ENCODE peak calls at places on chromosome 3, in four cellular contexts. C, V, E and N are unnamed samples.

GRCh38 chr3:107956991-107957467 is 133.8 kb downstream of the CD47 start:
- DNase-seq in C (no peak), V (peak), E (no peak), N (peak)

GRCh38 chr3:122858373-122858772 is 63.5 kb downstream of the SLC49A4 start:
- DNase-seq in C (peak), V (peak), E (peak), N (peak)

GRCh38 chr3:82044918-82045715 is 283.7 kb upstream of the GBE1 start:
- DNase-seq in C (no peak), V (no peak), E (no peak), N (no peak)

GRCh38 chr3:127853681-127854080 is 31.4 kb upstream of the MGLL start:
- DNase-seq in C (no peak), V (no peak), E (no peak), N (no peak)

GRCh38 chr3:171933441-171933840 is 90.3 kb downstream of the TMEM212 start:
- DNase-seq in C (no peak), V (no peak), E (no peak), N (no peak)

GRCh38 chr3:107797586-107797985 is 274.8 kb downstream of the BBX start:
- DNase-seq in C (no peak), V (peak), E (no peak), N (no peak)

GRCh38 chr3:196140224-196140623 is 58.3 kb upstream of the TFRC start:
- DNase-seq in C (no peak), V (no peak), E (no peak), N (no peak)

GRCh38 chr3:29156071-29156715 is 124.7 kb upstream of the RBMS3 start:
- DNase-seq in C (no peak), V (no peak), E (no peak), N (no peak)

GRCh38 chr3:42229942-42230688 is 35.9 kb downstream of the CCK start:
- DNase-seq in C (peak), V (peak), E (peak), N (peak)

DNA sequence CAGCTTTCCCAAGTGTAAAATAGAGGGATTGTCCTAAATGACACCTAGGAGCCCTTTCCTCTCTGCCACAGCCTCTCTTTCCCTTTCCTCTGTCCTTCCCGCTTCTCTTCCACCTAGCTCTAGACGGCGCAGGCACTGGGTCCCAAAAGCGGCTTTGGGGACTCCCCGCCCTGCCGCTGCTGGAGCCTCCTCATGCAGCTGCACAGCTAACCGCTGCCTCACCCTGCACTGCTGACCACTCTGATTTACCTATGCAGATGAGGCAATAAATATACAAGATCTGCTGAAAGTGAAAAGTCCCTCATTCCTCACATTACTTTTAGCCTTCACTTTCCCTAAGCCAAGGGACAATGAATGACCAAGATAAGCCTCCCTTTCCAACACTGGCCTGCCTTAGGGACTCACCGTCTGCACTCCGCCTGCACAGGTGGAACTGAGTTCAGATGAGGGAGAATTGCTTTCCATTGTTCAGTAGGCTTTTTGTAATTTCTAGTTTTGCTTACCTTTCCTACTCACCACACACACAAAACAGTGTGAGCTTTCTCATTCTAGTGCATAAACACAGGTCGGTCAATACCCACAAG is 197.5 kb upstream of the BCL6 start:
- DNase-seq in C (no peak), V (no peak), E (no peak), N (no peak)
- H3K4me3 ChIP-seq in C (no peak), V (no peak), E (no peak), N (no peak)

DNA sequence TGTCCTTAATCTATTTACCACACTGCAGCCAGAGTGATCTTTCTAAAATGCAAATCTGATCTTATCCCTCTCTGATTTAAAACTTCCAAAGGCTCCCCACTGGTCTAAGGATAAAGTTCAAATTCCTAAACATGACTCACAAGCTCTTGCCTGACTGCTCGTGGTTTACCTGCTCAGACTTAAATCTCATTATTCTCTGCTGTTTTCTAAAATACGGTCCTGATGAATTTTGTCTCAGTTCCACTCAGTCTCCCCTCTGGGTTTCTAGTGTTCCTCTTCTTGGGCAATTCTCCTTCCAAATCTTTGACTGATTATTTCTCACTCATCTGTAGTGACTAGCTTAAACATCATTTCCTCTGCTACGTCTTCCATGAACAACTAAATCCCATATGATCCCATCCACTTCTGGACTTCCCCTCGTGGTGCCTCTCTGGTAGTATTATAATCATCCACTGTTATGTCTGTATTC is 108.3 kb downstream of the P3H2 start:
- DNase-seq in C (peak), V (peak), E (peak), N (peak)
- H3K4me3 ChIP-seq in C (peak), V (no peak), E (no peak), N (no peak)

GRCh38 chr3:120506828-120507774 is 56.3 kb upstream of the FSTL1 start:
- DNase-seq in C (peak), V (peak), E (peak), N (peak)
- H3K4me3 ChIP-seq in C (no peak), V (no peak), E (no peak), N (no peak)

GRCh38 chr3:150180349-150180748 is 209.7 kb upstream of the PFN2 start:
- DNase-seq in C (no peak), V (peak), E (peak), N (peak)
- H3K4me3 ChIP-seq in C (no peak), V (no peak), E (no peak), N (no peak)

GRCh38 chr3:43296565-43296964 is 10.2 kb downstream of the SNRK start:
- DNase-seq in C (no peak), V (peak), E (peak), N (peak)
- H3K4me3 ChIP-seq in C (no peak), V (no peak), E (no peak), N (no peak)

GRCh38 chr3:54133196-54133595 is 10.8 kb downstream of the CACNA2D3 start:
- DNase-seq in C (no peak), V (no peak), E (no peak), N (no peak)

GRCh38 chr3:54132685-54133084 is 10.3 kb downstream of the CACNA2D3 start:
- DNase-seq in C (no peak), V (no peak), E (no peak), N (no peak)

GRCh38 chr3:54134155-54134554 is 11.8 kb downstream of the CACNA2D3 start:
- DNase-seq in C (no peak), V (no peak), E (no peak), N (no peak)

GRCh38 chr3:54131026-54131605 is 8.8 kb downstream of the CACNA2D3 start:
- DNase-seq in C (no peak), V (no peak), E (no peak), N (no peak)

DNA sequence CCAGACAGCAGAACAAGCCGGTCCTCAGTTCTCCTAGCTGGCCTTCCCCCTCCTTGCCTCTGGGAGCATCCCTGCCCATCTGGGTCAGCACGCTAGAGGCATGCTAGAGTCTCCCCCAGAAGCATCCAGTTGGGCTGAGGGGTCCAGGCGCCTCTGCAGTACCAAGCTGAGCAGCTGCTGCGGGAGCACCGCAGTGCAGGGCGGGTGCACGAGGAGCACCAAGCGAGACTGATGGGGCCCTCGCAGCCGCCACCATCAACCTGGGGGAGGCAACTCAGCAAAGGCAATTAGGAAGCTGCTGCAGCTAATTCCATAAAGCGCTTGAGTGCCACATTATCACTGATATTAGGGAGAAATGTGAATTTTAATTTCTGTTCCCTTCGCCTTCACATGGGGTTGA is 12.4 kb downstream of the CACNA2D3 start:
- DNase-seq in C (no peak), V (no peak), E (no peak), N (no peak)
- H3K4me3 ChIP-seq in C (no peak), V (no peak), E (no peak), N (no peak)

GRCh38 chr3:23804441-23805227 is 1.1 kb upstream of the UBE2E1 start:
- DNase-seq in C (no peak), V (no peak), E (no peak), N (no peak)
- H3K4me3 ChIP-seq in C (peak), V (no peak), E (no peak), N (no peak)